ENCODE peak calls at places on chromosome 19, in ten cellular contexts. V is foreskin keratinocyte, D is right lobe of liver, K is breast epithelium, Q is H7, P is right cardiac atrium, F is psoas muscle, N is mesendoderm, U is sigmoid colon, W is neural progenitor cell. X is an unnamed sample.

GRCh38 chr19:31270897-31271568 is 78.2 kb downstream of the TSHZ3 start:
- DNase-seq in V (no peak), D (no peak), K (no peak), Q (no peak), P (peak; percentile 53), F (no peak), N (no peak), U (peak; percentile 58), W (no peak), X (no peak)

GRCh38 chr19:31177230-31177629 is 172.0 kb downstream of the TSHZ3 start:
- DNase-seq in V (no peak), D (no peak), K (no peak), Q (no peak), P (no peak), F (no peak), N (no peak), U (no peak), W (no peak), X (no peak)

GRCh38 chr19:35986664-35987570 is 8.1 kb upstream of the SDHAF1 start:
- DNase-seq in V (no peak), D (no peak), K (no peak), Q (peak; percentile 90), P (no peak), F (peak; percentile 48), N (peak; percentile 59), U (no peak), W (peak; percentile 76), X (no peak)

GRCh38 chr19:18401580-18402112 is 4.2 kb upstream of the LRRC25 start:
- DNase-seq in V (peak; percentile 72), D (peak; percentile 61), K (no peak), Q (peak; percentile 81), P (no peak), F (peak; percentile 57), N (peak; percentile 81), U (peak; percentile 84), W (peak; percentile 57), X (peak; percentile 62)

GRCh38 chr19:36213793-36214387 is 575 bp downstream of the ZNF565 start:
- DNase-seq in V (no peak), D (no peak), K (no peak), Q (no peak), P (peak; percentile 21), F (no peak), N (no peak), U (no peak), W (no peak), X (peak; percentile 1)

GRCh38 chr19:6233051-6233826 is 46.5 kb downstream of the MLLT1 start:
- DNase-seq in V (no peak), D (peak; percentile 76), K (peak; percentile 85), Q (peak; percentile 50), P (peak; percentile 81), F (peak; percentile 70), N (no peak), U (no peak), W (no peak), X (no peak)

GRCh38 chr19:3047307-3048189 is 14.7 kb downstream of the TLE5 start:
- DNase-seq in V (peak; percentile 59), D (peak; percentile 76), K (peak; percentile 82), Q (peak; percentile 85), P (peak; percentile 88), F (peak; percentile 78), N (peak; percentile 94), U (peak; percentile 97), W (peak; percentile 92), X (peak; percentile 58)

GRCh38 chr19:58355891-58356235 is 2.6 kb upstream of the A1BG start:
- DNase-seq in V (no peak), D (no peak), K (no peak), Q (peak; percentile 59), P (no peak), F (no peak), N (no peak), U (no peak), W (no peak), X (no peak)

GRCh38 chr19:39557791-39558622 is 18.0 kb upstream of the EID2 start:
- DNase-seq in V (no peak), D (no peak), K (no peak), Q (no peak), P (no peak), F (no peak), N (no peak), U (no peak), W (no peak), X (peak; percentile 76)

GRCh38 chr19:57786906-57787305 is 17.4 kb downstream of the ZNF586 start:
- DNase-seq in V (no peak), D (no peak), K (no peak), Q (peak; percentile 44), P (no peak), F (no peak), N (peak; percentile 65), U (no peak), W (no peak), X (no peak)

GRCh38 chr19:40605201-40605971 is 4.2 kb downstream of the LTBP4 start:
- DNase-seq in V (peak; percentile 94), D (peak; percentile 82), K (peak; percentile 82), Q (peak; percentile 88), P (peak; percentile 76), F (peak; percentile 72), N (peak; percentile 79), U (peak; percentile 86), W (peak; percentile 79), X (peak; percentile 83)

GRCh38 chr19:3987619-3988371 is 2.5 kb upstream of the EEF2 start:
- DNase-seq in V (peak; percentile 64), D (peak; percentile 89), K (peak; percentile 76), Q (peak; percentile 92), P (peak; percentile 91), F (peak; percentile 87), N (peak; percentile 84), U (peak; percentile 92), W (peak; percentile 94), X (peak; percentile 87)

GRCh38 chr19:22144394-22144793 is 52.4 kb downstream of the ZNF676 start:
- DNase-seq in V (peak; percentile 7), D (no peak), K (no peak), Q (peak; percentile 9), P (no peak), F (no peak), N (peak; percentile 33), U (no peak), W (peak; percentile 27), X (no peak)

GRCh38 chr19:940591-941291 is 14.9 kb downstream of the ARID3A start:
- DNase-seq in V (no peak), D (peak; percentile 88), K (peak; percentile 42), Q (no peak), P (peak; percentile 70), F (peak; percentile 75), N (no peak), U (peak; percentile 87), W (no peak), X (peak; percentile 66)

GRCh38 chr19:47107953-47108746 is 5.4 kb downstream of the ZC3H4 start:
- DNase-seq in V (no peak), D (no peak), K (no peak), Q (no peak), P (no peak), F (no peak), N (no peak), U (no peak), W (no peak), X (peak; percentile 32)

DNA sequence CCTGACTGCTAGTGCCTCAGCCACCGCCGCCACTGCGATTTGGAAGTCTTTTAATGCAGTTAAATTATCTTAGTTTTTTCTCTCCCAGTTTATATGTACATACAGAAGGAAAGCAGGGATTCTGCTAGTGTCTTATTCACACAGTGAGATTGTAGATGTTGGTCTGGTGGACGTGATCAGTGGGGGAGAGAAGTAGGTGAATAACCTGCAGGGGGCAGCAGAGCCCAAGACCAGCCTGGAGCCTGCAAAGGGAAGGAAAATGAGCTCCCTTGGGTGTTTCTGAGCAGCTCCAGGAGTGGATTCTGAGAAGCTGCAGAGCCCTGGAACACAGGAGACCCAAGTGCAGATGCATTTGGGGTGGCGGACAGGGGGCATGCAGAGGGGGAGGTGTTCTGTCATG is 26.3 kb downstream of the ZNF844 start:
- DNase-seq in V (peak; percentile 34), D (peak; percentile 44), K (peak; percentile 22), Q (peak; percentile 76), P (peak; percentile 63), F (peak; percentile 56), N (peak; percentile 66), U (peak; percentile 72), W (peak; percentile 77), X (peak; percentile 35)
- H3K27me3 ChIP-seq in V (no peaks in the 10 kb centered on the region), D (no peaks in the 10 kb centered on the region), K (no peaks in the 10 kb centered on the region), Q (no peaks in the 10 kb centered on the region), P (no peaks in the 10 kb centered on the region), F (no peaks in the 10 kb centered on the region), N (no peaks in the 10 kb centered on the region), U (no peaks in the 10 kb centered on the region), W (no peaks in the 10 kb centered on the region), X (no peaks in the 10 kb centered on the region)

GRCh38 chr19:46049597-46049996 is 8.8 kb upstream of the IGFL4 start:
- DNase-seq in V (peak; percentile 60), D (no peak), K (no peak), Q (peak; percentile 38), P (no peak), F (no peak), N (peak; percentile 89), U (no peak), W (no peak), X (no peak)
- H3K27me3 ChIP-seq in V (peaks cover 80% of the 10 kb centered on the region), D (no peaks in the 10 kb centered on the region), K (no peaks in the 10 kb centered on the region), Q (no peaks in the 10 kb centered on the region), P (no peaks in the 10 kb centered on the region), F (no peaks in the 10 kb centered on the region), N (no peaks in the 10 kb centered on the region), U (peaks cover 10% of the 10 kb centered on the region), W (peaks cover 27% of the 10 kb centered on the region), X (peaks cover 32% of the 10 kb centered on the region)

GRCh38 chr19:7636691-7637373 is at the start of gene STXBP2:
- DNase-seq in V (peak; percentile 60), D (peak; percentile 89), K (peak; percentile 80), Q (peak; percentile 100), P (peak; percentile 47), F (peak; percentile 55), N (peak; percentile 89), U (no peak), W (peak; percentile 89), X (peak; percentile 89)
- H3K27me3 ChIP-seq in V (no peaks in the 10 kb centered on the region), D (no peaks in the 10 kb centered on the region), K (no peaks in the 10 kb centered on the region), Q (peaks cover 19% of the 10 kb centered on the region), P (no peaks in the 10 kb centered on the region), F (no peaks in the 10 kb centered on the region), N (no peaks in the 10 kb centered on the region), U (peaks cover 41% of the 10 kb centered on the region), W (peaks cover 26% of the 10 kb centered on the region), X (no peaks in the 10 kb centered on the region)

GRCh38 chr19:53959176-53959757 is 3.5 kb upstream of the CACNG8 start:
- DNase-seq in V (no peak), D (no peak), K (no peak), Q (peak; percentile 93), P (no peak), F (no peak), N (peak; percentile 55), U (no peak), W (peak; percentile 45), X (no peak)

GRCh38 chr19:53960886-53961285 is 1.9 kb upstream of the CACNG8 start:
- DNase-seq in V (no peak), D (no peak), K (no peak), Q (peak; percentile 66), P (no peak), F (no peak), N (no peak), U (no peak), W (no peak), X (no peak)

GRCh38 chr19:53958168-53958571 is 4.6 kb upstream of the CACNG8 start:
- DNase-seq in V (no peak), D (no peak), K (no peak), Q (peak; percentile 95), P (no peak), F (no peak), N (peak; percentile 83), U (no peak), W (peak; percentile 86), X (no peak)

GRCh38 chr19:53960187-53960586 is 2.5 kb upstream of the CACNG8 start:
- DNase-seq in V (no peak), D (no peak), K (no peak), Q (peak; percentile 79), P (no peak), F (no peak), N (no peak), U (no peak), W (peak; percentile 62), X (no peak)

GRCh38 chr19:53957448-53958167 is 5.1 kb upstream of the CACNG8 start:
- DNase-seq in V (no peak), D (no peak), K (no peak), Q (peak; percentile 77), P (no peak), F (no peak), N (peak; percentile 66), U (no peak), W (no peak), X (peak; percentile 41)
- H3K27me3 ChIP-seq in V (peaks cover 44% of the 10 kb centered on the region), D (peaks cover 4% of the 10 kb centered on the region), K (peaks cover 61% of the 10 kb centered on the region), Q (peaks cover 42% of the 10 kb centered on the region), P (no peaks in the 10 kb centered on the region), F (no peaks in the 10 kb centered on the region), N (no peaks in the 10 kb centered on the region), U (peaks cover 50% of the 10 kb centered on the region), W (peaks cover 68% of the 10 kb centered on the region), X (peaks cover 73% of the 10 kb centered on the region)